ENCODE peak calls at places on chromosomes 3 and 15, in eight cellular contexts. One of them, this sample, is unnamed.
A peak's percentile ranks its signal among the peaks of the same experiment; 100 is the strongest.

GRCh38 chr3:38574411-38575278 is 74.8 kb downstream of the SCN5A start:
- DNase-seq in CD8-positive, alpha-beta T cell: no peak
- DNase-seq in psoas muscle: no peak
- DNase-seq in GM23248: peak; percentile 60
- DNase-seq in cardiac muscle cell: peak; percentile 13
- DNase-seq in BE2C: peak; percentile 79
- DNase-seq in adipocyte: no peak
- DNase-seq in MM.1S: no peak
- DNase-seq in this sample: no peak

GRCh38 chr3:129569856-129570255 is 26.9 kb downstream of the H1-8 start:
- DNase-seq in CD8-positive, alpha-beta T cell: no peak
- DNase-seq in psoas muscle: no peak
- DNase-seq in GM23248: no peak
- DNase-seq in cardiac muscle cell: no peak
- DNase-seq in BE2C: no peak
- DNase-seq in adipocyte: no peak
- DNase-seq in MM.1S: no peak
- DNase-seq in this sample: no peak

GRCh38 chr3:167876603-167877325 is 141.2 kb downstream of the SERPINI1 start:
- DNase-seq in CD8-positive, alpha-beta T cell: no peak
- DNase-seq in psoas muscle: no peak
- DNase-seq in GM23248: peak; percentile 80
- DNase-seq in cardiac muscle cell: peak; percentile 73
- DNase-seq in BE2C: no peak
- DNase-seq in adipocyte: peak; percentile 77
- DNase-seq in MM.1S: no peak
- DNase-seq in this sample: no peak

GRCh38 chr3:103158183-103158582 is 723.4 kb downstream of the ZPLD1 start:
- DNase-seq in CD8-positive, alpha-beta T cell: no peak
- DNase-seq in psoas muscle: no peak
- DNase-seq in GM23248: no peak
- DNase-seq in cardiac muscle cell: no peak
- DNase-seq in BE2C: no peak
- DNase-seq in adipocyte: no peak
- DNase-seq in MM.1S: no peak
- DNase-seq in this sample: no peak

GRCh38 chr15:58393196-58393790 is 38.5 kb upstream of the LIPC start:
- DNase-seq in CD8-positive, alpha-beta T cell: no peak
- DNase-seq in psoas muscle: no peak
- DNase-seq in GM23248: no peak
- DNase-seq in cardiac muscle cell: no peak
- DNase-seq in BE2C: no peak
- DNase-seq in adipocyte: no peak
- DNase-seq in MM.1S: no peak
- DNase-seq in this sample: no peak

GRCh38 chr15:75368689-75369239 is 357 bp upstream of the MAN2C1 start:
- DNase-seq in CD8-positive, alpha-beta T cell: no peak
- DNase-seq in psoas muscle: no peak
- DNase-seq in GM23248: peak; percentile 68
- DNase-seq in cardiac muscle cell: no peak
- DNase-seq in BE2C: no peak
- DNase-seq in adipocyte: peak; percentile 44
- DNase-seq in MM.1S: no peak
- DNase-seq in this sample: no peak

GRCh38 chr15:22941179-22941578 is 39.0 kb downstream of the CYFIP1 start:
- DNase-seq in CD8-positive, alpha-beta T cell: no peak
- DNase-seq in psoas muscle: no peak
- DNase-seq in GM23248: no peak
- DNase-seq in cardiac muscle cell: no peak
- DNase-seq in BE2C: no peak
- DNase-seq in adipocyte: no peak
- DNase-seq in MM.1S: no peak
- DNase-seq in this sample: no peak

GRCh38 chr3:197487911-197488391 is 67.8 kb downstream of the BDH1 start:
- DNase-seq in CD8-positive, alpha-beta T cell: no peak
- DNase-seq in psoas muscle: peak; percentile 62
- DNase-seq in GM23248: peak; percentile 96
- DNase-seq in cardiac muscle cell: peak; percentile 92
- DNase-seq in BE2C: peak; percentile 79
- DNase-seq in adipocyte: peak; percentile 93
- DNase-seq in MM.1S: no peak
- DNase-seq in this sample: peak; percentile 19

GRCh38 chr3:50251220-50251619 is 15.2 kb downstream of the GNAI2 start:
- DNase-seq in CD8-positive, alpha-beta T cell: no peak
- DNase-seq in psoas muscle: no peak
- DNase-seq in GM23248: peak; percentile 96
- DNase-seq in cardiac muscle cell: peak; percentile 73
- DNase-seq in BE2C: no peak
- DNase-seq in adipocyte: no peak
- DNase-seq in MM.1S: no peak
- DNase-seq in this sample: no peak

DNA sequence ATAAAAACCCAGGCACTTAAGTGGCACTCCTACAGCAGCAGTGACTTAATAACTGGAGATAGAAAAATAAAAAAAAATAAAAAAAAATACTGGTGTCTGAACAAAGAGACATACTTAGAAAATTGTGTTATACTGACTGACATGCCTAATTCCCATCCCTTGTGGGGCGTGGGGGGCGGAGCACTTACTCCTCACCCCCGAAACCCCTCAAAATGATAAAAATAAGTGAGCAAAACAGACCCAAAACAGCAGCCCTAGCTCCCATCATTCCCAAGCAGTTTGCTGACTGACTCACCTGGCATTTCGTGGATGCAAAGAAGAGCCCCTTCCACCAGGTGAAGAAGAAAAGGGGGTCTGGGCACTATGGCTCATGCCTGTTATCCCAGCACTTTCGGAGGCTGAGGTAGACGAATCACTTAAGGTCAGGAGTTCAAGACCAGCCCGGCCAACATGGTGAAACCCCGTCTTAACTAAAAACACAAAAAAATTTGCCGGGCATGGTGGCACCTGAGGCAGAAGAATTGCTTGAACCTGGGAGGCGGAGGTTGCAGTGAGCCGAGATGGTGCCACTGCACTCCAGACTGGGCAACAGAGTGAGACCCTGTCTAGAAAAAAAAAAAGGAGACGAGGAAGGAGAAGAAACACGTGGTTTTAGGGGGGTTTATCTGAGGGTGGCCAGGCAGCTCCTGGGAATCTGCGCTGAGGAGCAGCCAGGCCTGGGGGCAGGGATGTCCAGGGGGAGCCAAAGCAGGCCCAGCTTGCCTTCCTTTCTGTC is 50.8 kb upstream of the BLM start:
- DNase-seq in CD8-positive, alpha-beta T cell: no peak
- DNase-seq in psoas muscle: no peak
- DNase-seq in GM23248: no peak
- DNase-seq in cardiac muscle cell: no peak
- DNase-seq in BE2C: no peak
- DNase-seq in adipocyte: no peak
- DNase-seq in MM.1S: no peak
- DNase-seq in this sample: no peak
- H3K4me3 ChIP-seq in CD8-positive, alpha-beta T cell: peak overlapping the region; percentile 55
- H3K4me3 ChIP-seq in psoas muscle: peak overlapping the region; percentile 89
- H3K4me3 ChIP-seq in GM23248: peak overlapping the region; percentile 83
- H3K4me3 ChIP-seq in cardiac muscle cell: no peak overlapping the region
- H3K4me3 ChIP-seq in BE2C: peak overlapping the region; percentile 78
- H3K4me3 ChIP-seq in adipocyte: peak overlapping the region; percentile 89
- H3K4me3 ChIP-seq in MM.1S: no peak overlapping the region
- H3K4me3 ChIP-seq in this sample: peak overlapping the region; percentile 68

GRCh38 chr3:3553236-3553635 is 246.0 kb upstream of the LRRN1 start:
- DNase-seq in CD8-positive, alpha-beta T cell: no peak
- DNase-seq in psoas muscle: no peak
- DNase-seq in GM23248: no peak
- DNase-seq in cardiac muscle cell: no peak
- DNase-seq in BE2C: no peak
- DNase-seq in adipocyte: no peak
- DNase-seq in MM.1S: no peak
- DNase-seq in this sample: no peak

GRCh38 chr3:3551976-3552375 is 247.3 kb upstream of the LRRN1 start:
- DNase-seq in CD8-positive, alpha-beta T cell: no peak
- DNase-seq in psoas muscle: no peak
- DNase-seq in GM23248: no peak
- DNase-seq in cardiac muscle cell: no peak
- DNase-seq in BE2C: no peak
- DNase-seq in adipocyte: no peak
- DNase-seq in MM.1S: no peak
- DNase-seq in this sample: no peak

GRCh38 chr3:3552741-3553140 is 246.5 kb upstream of the LRRN1 start:
- DNase-seq in CD8-positive, alpha-beta T cell: no peak
- DNase-seq in psoas muscle: no peak
- DNase-seq in GM23248: no peak
- DNase-seq in cardiac muscle cell: no peak
- DNase-seq in BE2C: no peak
- DNase-seq in adipocyte: no peak
- DNase-seq in MM.1S: no peak
- DNase-seq in this sample: no peak
- H3K4me1 ChIP-seq in CD8-positive, alpha-beta T cell: no peaks in the 10 kb centered on the region
- H3K4me1 ChIP-seq in psoas muscle: no peaks in the 10 kb centered on the region
- H3K4me1 ChIP-seq in GM23248: no peaks in the 10 kb centered on the region
- H3K4me1 ChIP-seq in cardiac muscle cell: no peaks in the 10 kb centered on the region
- H3K4me1 ChIP-seq in BE2C: no peaks in the 10 kb centered on the region
- H3K4me1 ChIP-seq in adipocyte: no peaks in the 10 kb centered on the region
- H3K4me1 ChIP-seq in MM.1S: no peaks in the 10 kb centered on the region
- H3K4me1 ChIP-seq in this sample: no peaks in the 10 kb centered on the region

GRCh38 chr3:30645077-30645476 is 38.7 kb downstream of the TGFBR2 start:
- DNase-seq in CD8-positive, alpha-beta T cell: no peak
- DNase-seq in psoas muscle: no peak
- DNase-seq in GM23248: no peak
- DNase-seq in cardiac muscle cell: no peak
- DNase-seq in BE2C: no peak
- DNase-seq in adipocyte: no peak
- DNase-seq in MM.1S: no peak
- DNase-seq in this sample: no peak

GRCh38 chr3:30643763-30644462 is 37.5 kb downstream of the TGFBR2 start:
- DNase-seq in CD8-positive, alpha-beta T cell: peak; percentile 57
- DNase-seq in psoas muscle: no peak
- DNase-seq in GM23248: no peak
- DNase-seq in cardiac muscle cell: no peak
- DNase-seq in BE2C: no peak
- DNase-seq in adipocyte: no peak
- DNase-seq in MM.1S: no peak
- DNase-seq in this sample: no peak

GRCh38 chr3:30646181-30646876 is 39.9 kb downstream of the TGFBR2 start:
- DNase-seq in CD8-positive, alpha-beta T cell: no peak
- DNase-seq in psoas muscle: no peak
- DNase-seq in GM23248: peak; percentile 55
- DNase-seq in cardiac muscle cell: peak; percentile 68
- DNase-seq in BE2C: no peak
- DNase-seq in adipocyte: peak; percentile 77
- DNase-seq in MM.1S: no peak
- DNase-seq in this sample: no peak

GRCh38 chr3:30642715-30643361 is 36.4 kb downstream of the TGFBR2 start:
- DNase-seq in CD8-positive, alpha-beta T cell: no peak
- DNase-seq in psoas muscle: no peak
- DNase-seq in GM23248: no peak
- DNase-seq in cardiac muscle cell: no peak
- DNase-seq in BE2C: no peak
- DNase-seq in adipocyte: no peak
- DNase-seq in MM.1S: peak; percentile 72
- DNase-seq in this sample: no peak

GRCh38 chr3:30644615-30645014 is 38.2 kb downstream of the TGFBR2 start:
- DNase-seq in CD8-positive, alpha-beta T cell: peak; percentile 57
- DNase-seq in psoas muscle: peak; percentile 38
- DNase-seq in GM23248: peak; percentile 84
- DNase-seq in cardiac muscle cell: peak; percentile 77
- DNase-seq in BE2C: no peak
- DNase-seq in adipocyte: peak; percentile 66
- DNase-seq in MM.1S: peak; percentile 48
- DNase-seq in this sample: peak; percentile 45
- H3K4me3 ChIP-seq in CD8-positive, alpha-beta T cell: peak overlapping the region; percentile 13
- H3K4me3 ChIP-seq in psoas muscle: no peak overlapping the region
- H3K4me3 ChIP-seq in GM23248: no peak overlapping the region
- H3K4me3 ChIP-seq in cardiac muscle cell: no peak overlapping the region
- H3K4me3 ChIP-seq in BE2C: no peak overlapping the region
- H3K4me3 ChIP-seq in adipocyte: no peak overlapping the region
- H3K4me3 ChIP-seq in MM.1S: no peak overlapping the region
- H3K4me3 ChIP-seq in this sample: no peak overlapping the region

DNA sequence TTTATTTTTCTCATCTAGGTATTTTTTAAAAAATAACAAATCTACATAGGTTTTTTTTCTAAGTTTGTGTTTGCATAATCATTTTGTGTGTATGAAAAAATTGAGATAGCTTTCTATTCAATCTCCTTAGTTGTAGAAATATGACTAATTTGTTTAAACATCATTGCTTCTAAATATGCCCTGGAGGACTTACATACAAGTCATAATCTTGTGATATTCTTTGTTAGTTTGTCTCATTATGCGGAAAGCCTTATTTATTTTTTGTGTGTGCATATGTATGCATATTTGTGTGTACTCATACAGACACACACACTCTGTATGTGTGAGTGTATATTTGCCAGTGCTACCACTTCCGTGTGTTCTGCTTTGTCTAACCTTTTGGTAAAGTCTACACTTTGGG is 111.5 kb downstream of the FNDC3B start:
- DNase-seq in CD8-positive, alpha-beta T cell: no peak
- DNase-seq in psoas muscle: no peak
- DNase-seq in GM23248: no peak
- DNase-seq in cardiac muscle cell: no peak
- DNase-seq in BE2C: no peak
- DNase-seq in adipocyte: no peak
- DNase-seq in MM.1S: no peak
- DNase-seq in this sample: no peak
- H3K4me1 ChIP-seq in CD8-positive, alpha-beta T cell: peaks cover 13% of the 10 kb centered on the region
- H3K4me1 ChIP-seq in psoas muscle: peaks cover 74% of the 10 kb centered on the region
- H3K4me1 ChIP-seq in GM23248: peaks cover 62% of the 10 kb centered on the region
- H3K4me1 ChIP-seq in cardiac muscle cell: peaks cover 53% of the 10 kb centered on the region
- H3K4me1 ChIP-seq in BE2C: peaks cover 18% of the 10 kb centered on the region
- H3K4me1 ChIP-seq in adipocyte: peaks cover 47% of the 10 kb centered on the region
- H3K4me1 ChIP-seq in MM.1S: peaks cover 46% of the 10 kb centered on the region
- H3K4me1 ChIP-seq in this sample: peaks cover 68% of the 10 kb centered on the region

GRCh38 chr15:52783929-52784798 is 6.0 kb downstream of the ONECUT1 start:
- DNase-seq in CD8-positive, alpha-beta T cell: peak; percentile 37
- DNase-seq in psoas muscle: no peak
- DNase-seq in GM23248: no peak
- DNase-seq in cardiac muscle cell: peak; percentile 27
- DNase-seq in BE2C: peak; percentile 74
- DNase-seq in adipocyte: no peak
- DNase-seq in MM.1S: no peak
- DNase-seq in this sample: no peak
- H3K4me3 ChIP-seq in CD8-positive, alpha-beta T cell: no peak overlapping the region
- H3K4me3 ChIP-seq in psoas muscle: no peak overlapping the region
- H3K4me3 ChIP-seq in GM23248: no peak overlapping the region
- H3K4me3 ChIP-seq in cardiac muscle cell: no peak overlapping the region
- H3K4me3 ChIP-seq in BE2C: no peak overlapping the region
- H3K4me3 ChIP-seq in adipocyte: no peak overlapping the region
- H3K4me3 ChIP-seq in MM.1S: no peak overlapping the region
- H3K4me3 ChIP-seq in this sample: no peak overlapping the region

DNA sequence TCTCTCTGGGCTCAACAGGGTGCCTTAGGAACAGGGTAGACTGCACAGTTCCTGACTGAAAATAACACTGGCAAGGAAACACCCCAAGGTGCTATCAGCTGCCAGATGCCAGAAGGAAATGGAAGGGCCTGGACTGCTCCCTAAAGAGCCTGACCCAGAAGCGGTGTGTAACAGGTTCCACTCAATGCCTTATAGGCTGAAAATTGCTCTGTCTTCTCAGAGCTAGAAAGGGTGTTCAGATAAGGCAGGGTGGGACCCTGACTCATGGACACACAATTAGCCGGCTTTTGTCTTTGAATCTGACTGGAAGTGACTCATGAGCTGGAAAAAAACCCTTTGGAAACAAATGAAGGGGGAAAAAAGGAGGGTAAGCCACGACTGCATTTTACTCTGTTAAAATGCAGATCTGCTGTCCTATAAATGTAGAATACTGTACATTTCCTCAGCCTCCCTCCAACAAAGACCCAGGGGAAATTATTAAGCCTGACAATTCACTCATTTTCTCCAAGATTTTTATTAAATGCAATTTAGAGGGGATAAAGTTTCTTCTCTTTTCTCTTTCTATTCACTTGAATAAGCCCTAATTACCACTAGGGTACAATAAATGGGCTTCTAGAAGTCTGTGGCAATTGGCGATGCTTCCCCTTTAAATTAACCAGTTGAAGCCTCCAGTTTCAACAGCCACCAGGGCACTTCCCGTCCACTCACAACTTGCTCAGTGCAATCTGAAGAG is 160.2 kb upstream of the TBL1XR1 start:
- DNase-seq in CD8-positive, alpha-beta T cell: no peak
- DNase-seq in psoas muscle: no peak
- DNase-seq in GM23248: peak; percentile 85
- DNase-seq in cardiac muscle cell: peak; percentile 84
- DNase-seq in BE2C: peak; percentile 57
- DNase-seq in adipocyte: peak; percentile 86
- DNase-seq in MM.1S: peak; percentile 89
- DNase-seq in this sample: peak; percentile 42
- H3K4me1 ChIP-seq in CD8-positive, alpha-beta T cell: peaks cover 33% of the 10 kb centered on the region
- H3K4me1 ChIP-seq in psoas muscle: peaks cover 58% of the 10 kb centered on the region
- H3K4me1 ChIP-seq in GM23248: peaks cover 34% of the 10 kb centered on the region
- H3K4me1 ChIP-seq in cardiac muscle cell: peaks cover 26% of the 10 kb centered on the region
- H3K4me1 ChIP-seq in BE2C: peaks cover 33% of the 10 kb centered on the region
- H3K4me1 ChIP-seq in adipocyte: peaks cover 40% of the 10 kb centered on the region
- H3K4me1 ChIP-seq in MM.1S: peaks cover 57% of the 10 kb centered on the region
- H3K4me1 ChIP-seq in this sample: peaks cover 50% of the 10 kb centered on the region